ENCODE peak calls at places on chromosome 16, in eight cellular contexts. One of them, this sample, is unnamed.

GRCh38 chr16:88132836-88133506 is 181.7 kb downstream of the BANP start:
- DNase-seq in heart left ventricle: no peak
- DNase-seq in left ventricle myocardium inferior: no peak
- DNase-seq in mesenchymal stem cell: no peak
- DNase-seq in cardiac muscle cell: no peak
- DNase-seq in sigmoid colon: no peak
- DNase-seq in CD4-positive, alpha-beta memory T cell: no peak
- DNase-seq in RWPE2: no peak
- DNase-seq in this sample: no peak

GRCh38 chr16:383326-384020 is 1.7 kb upstream of the PGAP6 start:
- DNase-seq in cardiac muscle cell: no peak
- DNase-seq in sigmoid colon: no peak
- DNase-seq in CD4-positive, alpha-beta memory T cell: peak; percentile 42
- DNase-seq in mesenchymal stem cell: peak; percentile 48
- DNase-seq in left ventricle myocardium inferior: no peak
- DNase-seq in heart left ventricle: no peak
- DNase-seq in RWPE2: peak; percentile 75
- DNase-seq in this sample: peak; percentile 82

GRCh38 chr16:11613381-11614303 is 26.9 kb upstream of the LITAF start:
- DNase-seq in CD4-positive, alpha-beta memory T cell: no peak
- DNase-seq in RWPE2: peak; percentile 86
- DNase-seq in mesenchymal stem cell: peak; percentile 66
- DNase-seq in cardiac muscle cell: no peak
- DNase-seq in heart left ventricle: peak; percentile 66
- DNase-seq in left ventricle myocardium inferior: peak; percentile 62
- DNase-seq in sigmoid colon: peak; percentile 81
- DNase-seq in this sample: peak; percentile 46

GRCh38 chr16:9119795-9120194 is 28.4 kb downstream of the HAPSTR1 start:
- DNase-seq in RWPE2: no peak
- DNase-seq in left ventricle myocardium inferior: no peak
- DNase-seq in cardiac muscle cell: peak; percentile 96
- DNase-seq in mesenchymal stem cell: no peak
- DNase-seq in sigmoid colon: peak; percentile 75
- DNase-seq in heart left ventricle: peak; percentile 30
- DNase-seq in CD4-positive, alpha-beta memory T cell: no peak
- DNase-seq in this sample: peak; percentile 42

GRCh38 chr16:4505356-4506153 is 29.4 kb downstream of the HMOX2 start:
- DNase-seq in RWPE2: no peak
- DNase-seq in cardiac muscle cell: no peak
- DNase-seq in heart left ventricle: no peak
- DNase-seq in CD4-positive, alpha-beta memory T cell: peak; percentile 92
- DNase-seq in sigmoid colon: no peak
- DNase-seq in mesenchymal stem cell: no peak
- DNase-seq in left ventricle myocardium inferior: no peak
- DNase-seq in this sample: no peak

GRCh38 chr16:16096858-16097213 is 126.5 kb downstream of the ABCC6 start:
- DNase-seq in RWPE2: no peak
- DNase-seq in sigmoid colon: no peak
- DNase-seq in CD4-positive, alpha-beta memory T cell: no peak
- DNase-seq in mesenchymal stem cell: no peak
- DNase-seq in left ventricle myocardium inferior: no peak
- DNase-seq in heart left ventricle: no peak
- DNase-seq in cardiac muscle cell: no peak
- DNase-seq in this sample: no peak

GRCh38 chr16:51146256-51146924 is 4.7 kb downstream of the SALL1 start:
- DNase-seq in RWPE2: no peak
- DNase-seq in CD4-positive, alpha-beta memory T cell: no peak
- DNase-seq in mesenchymal stem cell: peak; percentile 85
- DNase-seq in sigmoid colon: no peak
- DNase-seq in cardiac muscle cell: peak; percentile 63
- DNase-seq in left ventricle myocardium inferior: no peak
- DNase-seq in heart left ventricle: no peak
- DNase-seq in this sample: no peak

GRCh38 chr16:79430129-79430789 is 170.3 kb downstream of the MAF start:
- DNase-seq in left ventricle myocardium inferior: no peak
- DNase-seq in mesenchymal stem cell: no peak
- DNase-seq in sigmoid colon: no peak
- DNase-seq in CD4-positive, alpha-beta memory T cell: no peak
- DNase-seq in RWPE2: no peak
- DNase-seq in heart left ventricle: no peak
- DNase-seq in cardiac muscle cell: no peak
- DNase-seq in this sample: no peak

GRCh38 chr16:86942469-86943175 is 364.3 kb downstream of the FOXL1 start:
- DNase-seq in CD4-positive, alpha-beta memory T cell: no peak
- DNase-seq in mesenchymal stem cell: peak; percentile 87
- DNase-seq in cardiac muscle cell: no peak
- DNase-seq in sigmoid colon: no peak
- DNase-seq in heart left ventricle: no peak
- DNase-seq in left ventricle myocardium inferior: no peak
- DNase-seq in RWPE2: peak; percentile 18
- DNase-seq in this sample: no peak

GRCh38 chr16:74888227-74888862 is 96.6 kb downstream of the WDR59 start:
- DNase-seq in mesenchymal stem cell: no peak
- DNase-seq in left ventricle myocardium inferior: no peak
- DNase-seq in CD4-positive, alpha-beta memory T cell: peak; percentile 65
- DNase-seq in sigmoid colon: no peak
- DNase-seq in cardiac muscle cell: no peak
- DNase-seq in RWPE2: no peak
- DNase-seq in heart left ventricle: no peak
- DNase-seq in this sample: no peak

GRCh38 chr16:17368511-17368910 is 102.2 kb downstream of the XYLT1 start:
- DNase-seq in CD4-positive, alpha-beta memory T cell: no peak
- DNase-seq in left ventricle myocardium inferior: no peak
- DNase-seq in cardiac muscle cell: no peak
- DNase-seq in RWPE2: no peak
- DNase-seq in heart left ventricle: no peak
- DNase-seq in sigmoid colon: no peak
- DNase-seq in mesenchymal stem cell: no peak
- DNase-seq in this sample: no peak

GRCh38 chr16:4179763-4180260 is 62.1 kb downstream of the SRL start:
- DNase-seq in sigmoid colon: no peak
- DNase-seq in mesenchymal stem cell: peak; percentile 23
- DNase-seq in left ventricle myocardium inferior: no peak
- DNase-seq in CD4-positive, alpha-beta memory T cell: no peak
- DNase-seq in cardiac muscle cell: no peak
- DNase-seq in RWPE2: no peak
- DNase-seq in heart left ventricle: no peak
- DNase-seq in this sample: no peak

GRCh38 chr16:19135201-19135838 is 21.6 kb downstream of the ITPRIPL2 start:
- DNase-seq in left ventricle myocardium inferior: no peak
- DNase-seq in cardiac muscle cell: no peak
- DNase-seq in RWPE2: no peak
- DNase-seq in sigmoid colon: no peak
- DNase-seq in heart left ventricle: no peak
- DNase-seq in mesenchymal stem cell: no peak
- DNase-seq in CD4-positive, alpha-beta memory T cell: no peak
- DNase-seq in this sample: no peak

GRCh38 chr16:48082516-48082915 is 73.3 kb downstream of the ABCC12 start:
- DNase-seq in heart left ventricle: peak; percentile 37
- DNase-seq in sigmoid colon: no peak
- DNase-seq in mesenchymal stem cell: peak; percentile 45
- DNase-seq in left ventricle myocardium inferior: peak; percentile 25
- DNase-seq in CD4-positive, alpha-beta memory T cell: no peak
- DNase-seq in RWPE2: no peak
- DNase-seq in cardiac muscle cell: peak; percentile 12
- DNase-seq in this sample: no peak

GRCh38 chr16:628321-629061 is 2.3 kb upstream of the WFIKKN1 start:
- DNase-seq in mesenchymal stem cell: no peak
- DNase-seq in sigmoid colon: peak; percentile 61
- DNase-seq in left ventricle myocardium inferior: no peak
- DNase-seq in CD4-positive, alpha-beta memory T cell: no peak
- DNase-seq in cardiac muscle cell: no peak
- DNase-seq in RWPE2: no peak
- DNase-seq in heart left ventricle: no peak
- DNase-seq in this sample: no peak

GRCh38 chr16:12541672-12542071 is 262.0 kb downstream of the CPPED1 start:
- DNase-seq in mesenchymal stem cell: no peak
- DNase-seq in cardiac muscle cell: no peak
- DNase-seq in heart left ventricle: no peak
- DNase-seq in sigmoid colon: no peak
- DNase-seq in RWPE2: no peak
- DNase-seq in left ventricle myocardium inferior: no peak
- DNase-seq in CD4-positive, alpha-beta memory T cell: no peak
- DNase-seq in this sample: no peak

GRCh38 chr16:83994087-83994486 is 26.0 kb downstream of the NECAB2 start:
- DNase-seq in CD4-positive, alpha-beta memory T cell: no peak
- DNase-seq in RWPE2: no peak
- DNase-seq in left ventricle myocardium inferior: no peak
- DNase-seq in mesenchymal stem cell: peak; percentile 88
- DNase-seq in sigmoid colon: no peak
- DNase-seq in cardiac muscle cell: peak; percentile 95
- DNase-seq in heart left ventricle: no peak
- DNase-seq in this sample: peak; percentile 34

GRCh38 chr16:56682703-56683397 is 580 bp downstream of the MT1X start:
- DNase-seq in mesenchymal stem cell: no peak
- DNase-seq in CD4-positive, alpha-beta memory T cell: no peak
- DNase-seq in cardiac muscle cell: no peak
- DNase-seq in sigmoid colon: peak; percentile 66
- DNase-seq in RWPE2: no peak
- DNase-seq in left ventricle myocardium inferior: no peak
- DNase-seq in heart left ventricle: no peak
- DNase-seq in this sample: no peak
- H3K4me3 ChIP-seq in mesenchymal stem cell: peak overlapping the region; percentile 79
- H3K4me3 ChIP-seq in CD4-positive, alpha-beta memory T cell: peak overlapping the region; percentile 79
- H3K4me3 ChIP-seq in cardiac muscle cell: peak overlapping the region; percentile 27
- H3K4me3 ChIP-seq in sigmoid colon: peak overlapping the region; percentile 66
- H3K4me3 ChIP-seq in RWPE2: peak overlapping the region; percentile 45
- H3K4me3 ChIP-seq in left ventricle myocardium inferior: peak overlapping the region; percentile 80
- H3K4me3 ChIP-seq in heart left ventricle: peak overlapping the region; percentile 64
- H3K4me3 ChIP-seq in this sample: peak overlapping the region; percentile 66

DNA sequence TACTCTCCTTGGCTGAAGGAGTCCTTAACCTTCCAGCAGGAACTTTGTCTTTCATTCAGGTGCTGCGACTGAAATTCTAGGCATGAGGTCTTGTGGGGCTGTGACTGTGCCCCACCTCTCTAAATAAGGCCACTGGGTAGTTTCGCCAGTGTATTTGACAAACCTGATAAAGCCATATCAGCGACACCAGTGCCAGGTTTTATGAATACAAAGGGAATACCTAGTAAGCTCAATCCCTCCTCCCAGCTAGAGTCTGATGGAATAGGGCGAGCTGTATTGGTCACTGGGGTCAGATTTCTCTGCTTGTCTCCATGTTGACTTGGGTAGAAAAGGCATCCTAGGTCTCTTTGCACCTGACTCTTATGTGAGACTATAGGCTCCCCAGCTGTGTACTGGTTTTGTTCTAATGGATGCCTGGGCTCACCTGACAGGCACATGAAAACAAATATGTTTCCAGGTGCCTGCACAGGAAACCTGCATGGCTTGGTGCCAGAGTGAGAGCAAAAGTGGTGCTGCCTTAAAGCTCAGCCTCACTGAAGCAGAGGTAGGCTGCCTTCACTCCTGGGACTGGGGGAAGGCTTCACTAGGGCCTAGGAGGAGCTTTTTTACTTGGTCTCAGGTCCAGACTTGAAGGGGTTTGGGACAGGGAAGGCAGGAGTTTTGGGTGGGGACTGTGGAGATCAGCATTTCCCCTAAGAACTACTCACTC is 8.3 kb downstream of the SLC7A6 start:
- DNase-seq in sigmoid colon: no peak
- DNase-seq in mesenchymal stem cell: no peak
- DNase-seq in RWPE2: no peak
- DNase-seq in heart left ventricle: no peak
- DNase-seq in cardiac muscle cell: no peak
- DNase-seq in left ventricle myocardium inferior: no peak
- DNase-seq in CD4-positive, alpha-beta memory T cell: peak; percentile 82
- DNase-seq in this sample: no peak
- H3K4me1 ChIP-seq in sigmoid colon: no peaks in the 10 kb centered on the region
- H3K4me1 ChIP-seq in mesenchymal stem cell: peaks cover 12% of the 10 kb centered on the region
- H3K4me1 ChIP-seq in RWPE2: peaks cover 23% of the 10 kb centered on the region
- H3K4me1 ChIP-seq in heart left ventricle: peaks cover 15% of the 10 kb centered on the region
- H3K4me1 ChIP-seq in cardiac muscle cell: peaks cover 7% of the 10 kb centered on the region
- H3K4me1 ChIP-seq in left ventricle myocardium inferior: peaks cover 97% of the 10 kb centered on the region
- H3K4me1 ChIP-seq in CD4-positive, alpha-beta memory T cell: peaks cover 94% of the 10 kb centered on the region
- H3K4me1 ChIP-seq in this sample: peaks cover 43% of the 10 kb centered on the region

DNA sequence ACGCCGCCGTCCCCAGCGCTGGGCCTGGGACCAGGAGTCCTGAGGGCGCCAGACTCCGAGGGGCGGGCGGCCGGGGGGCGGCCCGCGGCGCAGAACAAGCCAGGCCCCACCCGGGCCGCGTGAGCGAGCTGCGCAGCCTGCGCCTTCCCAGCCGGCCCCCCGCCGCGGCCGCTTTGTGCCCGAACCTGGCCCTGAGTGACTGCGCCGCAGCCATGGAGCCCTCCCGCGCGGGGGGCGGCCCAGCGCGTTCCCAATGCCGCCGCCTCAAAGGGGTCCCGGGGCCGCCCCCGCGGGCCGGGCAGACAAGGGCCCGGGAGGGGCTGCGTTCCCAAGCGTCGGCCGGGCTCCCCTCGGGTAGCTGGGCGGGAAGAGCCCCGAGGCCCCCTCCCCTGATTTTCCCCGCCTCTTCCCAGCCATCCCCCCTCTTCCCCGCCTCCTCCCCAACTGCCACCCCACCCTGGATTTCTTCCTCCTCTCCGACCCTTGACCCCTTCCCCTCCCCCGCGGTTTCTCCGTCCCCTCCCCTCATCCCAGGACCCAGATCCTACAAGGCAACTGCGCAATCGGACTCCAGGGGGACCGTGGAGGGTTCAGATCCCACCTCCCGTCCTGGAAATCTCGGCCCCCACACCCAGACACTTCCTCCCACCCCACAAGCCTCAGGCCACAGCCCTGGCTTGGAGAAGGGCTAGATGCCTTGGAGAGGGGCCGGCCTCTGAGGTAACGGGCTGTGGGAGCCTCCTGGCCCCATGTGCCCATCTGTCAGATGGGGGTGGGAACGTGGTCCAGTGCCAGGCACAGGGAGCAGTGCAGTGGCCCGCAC is 17.1 kb downstream of the ZNF423 start:
- DNase-seq in cardiac muscle cell: no peak
- DNase-seq in sigmoid colon: no peak
- DNase-seq in RWPE2: no peak
- DNase-seq in left ventricle myocardium inferior: no peak
- DNase-seq in mesenchymal stem cell: no peak
- DNase-seq in CD4-positive, alpha-beta memory T cell: no peak
- DNase-seq in heart left ventricle: no peak
- DNase-seq in this sample: no peak
- H3K27ac ChIP-seq in cardiac muscle cell: no peak overlapping the region
- H3K27ac ChIP-seq in sigmoid colon: peak overlapping the region; percentile 45
- H3K27ac ChIP-seq in RWPE2: no peak overlapping the region
- H3K27ac ChIP-seq in left ventricle myocardium inferior: peak overlapping the region; percentile 87
- H3K27ac ChIP-seq in mesenchymal stem cell: no peak overlapping the region
- H3K27ac ChIP-seq in CD4-positive, alpha-beta memory T cell: no peak overlapping the region
- H3K27ac ChIP-seq in heart left ventricle: peak overlapping the region; percentile 82
- H3K27ac ChIP-seq in this sample: peak overlapping the region; percentile 72

GRCh38 chr16:2082983-2083364 is 35.2 kb downstream of the TSC2 start:
- DNase-seq in RWPE2: no peak
- DNase-seq in sigmoid colon: no peak
- DNase-seq in left ventricle myocardium inferior: no peak
- DNase-seq in CD4-positive, alpha-beta memory T cell: no peak
- DNase-seq in cardiac muscle cell: no peak
- DNase-seq in heart left ventricle: no peak
- DNase-seq in mesenchymal stem cell: no peak
- DNase-seq in this sample: no peak
- H3K4me3 ChIP-seq in RWPE2: no peak overlapping the region
- H3K4me3 ChIP-seq in sigmoid colon: no peak overlapping the region
- H3K4me3 ChIP-seq in left ventricle myocardium inferior: no peak overlapping the region
- H3K4me3 ChIP-seq in CD4-positive, alpha-beta memory T cell: no peak overlapping the region
- H3K4me3 ChIP-seq in cardiac muscle cell: no peak overlapping the region
- H3K4me3 ChIP-seq in heart left ventricle: no peak overlapping the region
- H3K4me3 ChIP-seq in mesenchymal stem cell: no peak overlapping the region
- H3K4me3 ChIP-seq in this sample: no peak overlapping the region

GRCh38 chr16:7376227-7376626 is 43.6 kb downstream of the RBFOX1 start:
- DNase-seq in CD4-positive, alpha-beta memory T cell: no peak
- DNase-seq in left ventricle myocardium inferior: no peak
- DNase-seq in heart left ventricle: no peak
- DNase-seq in mesenchymal stem cell: no peak
- DNase-seq in sigmoid colon: no peak
- DNase-seq in RWPE2: no peak
- DNase-seq in cardiac muscle cell: no peak
- DNase-seq in this sample: no peak
- H3K4me1 ChIP-seq in CD4-positive, alpha-beta memory T cell: no peaks in the 10 kb centered on the region
- H3K4me1 ChIP-seq in left ventricle myocardium inferior: peaks cover 85% of the 10 kb centered on the region
- H3K4me1 ChIP-seq in heart left ventricle: no peaks in the 10 kb centered on the region
- H3K4me1 ChIP-seq in mesenchymal stem cell: no peaks in the 10 kb centered on the region
- H3K4me1 ChIP-seq in sigmoid colon: no peaks in the 10 kb centered on the region
- H3K4me1 ChIP-seq in RWPE2: no peaks in the 10 kb centered on the region
- H3K4me1 ChIP-seq in cardiac muscle cell: peaks cover 13% of the 10 kb centered on the region
- H3K4me1 ChIP-seq in this sample: no peaks in the 10 kb centered on the region

This sample was measured in adrenal gland.